ENCODE peak calls at places on chromosome 22, in four cellular contexts. Z, V, Q and H are unnamed samples.

GRCh38 chr22:33921576-33922181 is 1.4 kb upstream of the LARGE1 start:
- DNase-seq in Z (peak), V (peak), Q (peak), H (peak)

GRCh38 chr22:44003776-44004460 is 20.2 kb upstream of the PARVB start:
- DNase-seq in Q (no peak), Z (no peak), V (no peak), H (peak)

GRCh38 chr22:30416843-30417242 is 8.7 kb upstream of the MTFP1 start:
- DNase-seq in V (no peak), Z (no peak), Q (no peak), H (no peak)

GRCh38 chr22:27866136-27867091 is 52.6 kb downstream of the PITPNB start:
- DNase-seq in V (no peak), Z (peak), Q (peak), H (peak)

GRCh38 chr22:49951001-49951677 is 9.4 kb upstream of the PIM3 start:
- DNase-seq in V (no peak), Z (no peak), Q (no peak), H (no peak)

GRCh38 chr22:30996462-30996861 is 27.4 kb downstream of the TUG1 start:
- DNase-seq in V (peak), Q (no peak), Z (no peak), H (no peak)

GRCh38 chr22:44736581-44737413 is 15.6 kb upstream of the ARHGAP8 start:
- DNase-seq in Z (no peak), V (no peak), Q (no peak), H (no peak)

GRCh38 chr22:49586244-49586748 is 241.4 kb downstream of the BRD1 start:
- DNase-seq in Q (no peak), V (no peak), Z (no peak), H (no peak)

GRCh38 chr22:41822289-41823057 is 10.4 kb upstream of the SREBF2 start:
- DNase-seq in Z (peak), V (peak), Q (no peak), H (peak)

GRCh38 chr22:35742342-35743100 is 24.8 kb downstream of the APOL5 start:
- DNase-seq in V (no peak), Q (no peak), Z (peak), H (peak)

GRCh38 chr22:17921871-17922821 is 102.2 kb downstream of the MICAL3 start:
- DNase-seq in Q (no peak), V (no peak), Z (no peak), H (no peak)

GRCh38 chr22:35140879-35141745 is 75.2 kb downstream of the ISX start:
- DNase-seq in Z (no peak), V (peak), Q (no peak), H (no peak)

GRCh38 chr22:49848690-49849160 is 4.9 kb upstream of the ZBED4 start:
- DNase-seq in Z (no peak), V (no peak), Q (no peak), H (no peak)

GRCh38 chr22:20086101-20086599 is 6.1 kb downstream of the DGCR8 start:
- DNase-seq in Z (no peak), Q (no peak), V (no peak), H (no peak)

GRCh38 chr22:17098379-17098819 is 13.6 kb downstream of the IL17RA start:
- DNase-seq in Z (peak), Q (no peak), V (peak), H (no peak)

GRCh38 chr22:33476716-33477115 is 418.5 kb upstream of the SYN3 start:
- DNase-seq in V (peak), Z (no peak), Q (no peak), H (peak)

GRCh38 chr22:44438481-44439131 is 59.4 kb downstream of the RTL6 start:
- DNase-seq in Z (no peak), Q (no peak), V (no peak), H (no peak)

GRCh38 chr22:25700996-25701815 is 40.8 kb upstream of the MYO18B start:
- DNase-seq in Z (peak), Q (no peak), V (no peak), H (peak)

GRCh38 chr22:29454186-29454745 is 15.9 kb downstream of the RFPL1 start:
- DNase-seq in V (no peak), Q (no peak), Z (no peak), H (no peak)

GRCh38 chr22:50249382-50250248 is 1.4 kb downstream of the HDAC10 start:
- DNase-seq in Z (no peak), Q (no peak), V (no peak), H (no peak)

GRCh38 chr22:24066872-24067271 is 55.8 kb downstream of the CABIN1 start:
- DNase-seq in Q (no peak), V (no peak), Z (no peak), H (no peak)

GRCh38 chr22:33896154-33896800 is 24.0 kb downstream of the LARGE1 start:
- DNase-seq in Q (no peak), V (no peak), Z (no peak), H (no peak)

GRCh38 chr22:44037519-44038370 is 13.6 kb downstream of the PARVB start:
- DNase-seq in Q (no peak), Z (peak), V (no peak), H (peak)

GRCh38 chr22:19357270-19358105 is 66.0 kb upstream of the CLTCL1 start:
- DNase-seq in Z (peak), Q (no peak), V (no peak), H (no peak)

GRCh38 chr22:44735518-44736428 is 16.6 kb upstream of the ARHGAP8 start:
- DNase-seq in Q (peak), Z (peak), V (peak), H (peak)

GRCh38 chr22:49396817-49397216 is 430.9 kb downstream of the BRD1 start:
- DNase-seq in V (no peak), Q (no peak), Z (no peak), H (peak)

GRCh38 chr22:31912402-31912733 is 32.0 kb upstream of the YWHAH start:
- DNase-seq in Q (no peak), Z (no peak), V (no peak), H (no peak)

GRCh38 chr22:28481725-28482124 is 197.9 kb downstream of the TTC28 start:
- DNase-seq in Q (no peak), V (no peak), Z (no peak), H (no peak)

GRCh38 chr22:41902016-41902415 is 12.9 kb downstream of the SHISA8 start:
- DNase-seq in V (no peak), Z (no peak), Q (no peak), H (no peak)

GRCh38 chr22:49237279-49237678 is 590.4 kb downstream of the BRD1 start:
- DNase-seq in Z (no peak), V (no peak), Q (no peak), H (no peak)

GRCh38 chr22:37266581-37267127 is 15.7 kb upstream of the CYTH4 start:
- DNase-seq in Q (no peak), Z (no peak), V (no peak), H (no peak)
- H3K4me3 ChIP-seq in Q (no peak), Z (peak), V (no peak), H (peak)

GRCh38 chr22:39526736-39527171 is 5.8 kb downstream of the RPS19BP1 start:
- DNase-seq in Z (no peak), Q (no peak), V (peak), H (no peak)
- TF ChIP-seq CTCF in Z (no peak), Q (no peak), V (no peak), H (no peak)

GRCh38 chr22:40518840-40519239 is 117.7 kb downstream of the MRTFA start:
- DNase-seq in V (no peak), Z (no peak), Q (no peak), H (no peak)
- H3K4me3 ChIP-seq in V (no peak), Z (no peak), Q (no peak), H (no peak)

DNA sequence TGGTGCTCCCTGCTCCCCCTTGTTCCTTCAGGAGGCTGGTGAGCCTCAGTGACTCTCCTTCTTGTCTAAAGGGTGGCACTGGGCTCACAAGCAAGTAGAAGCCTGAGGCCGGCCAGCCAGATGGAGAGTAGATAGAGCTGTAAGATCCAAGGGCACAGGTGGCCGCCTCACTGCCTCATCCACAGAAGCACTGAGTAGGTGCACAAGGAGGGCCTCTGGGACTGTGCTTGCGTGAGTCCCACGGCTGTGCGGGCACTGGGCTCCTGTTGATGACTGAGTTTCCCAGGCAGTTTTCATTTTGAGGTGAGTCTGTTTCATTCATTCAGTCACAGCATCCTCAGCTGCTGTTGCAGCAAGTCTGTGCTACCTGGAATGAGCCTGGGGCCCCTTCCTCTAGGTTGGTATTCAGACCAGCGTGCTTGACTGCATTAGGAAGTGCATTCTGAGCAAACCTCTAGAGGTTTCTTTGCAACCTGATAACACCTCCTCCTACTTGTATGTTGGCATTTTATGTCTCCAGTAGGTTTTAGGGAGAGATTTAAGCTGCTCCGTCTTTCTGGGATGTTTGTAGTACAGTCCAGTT is 184.0 kb downstream of the TBC1D22A start:
- DNase-seq in Z (no peak), V (no peak), Q (no peak), H (no peak)
- TF ChIP-seq CTCF in Z (no peak), V (no peak), Q (no peak), H (no peak)